ENCODE peak calls at places on chromosome 1, in four cellular contexts. K is IMR-90, H is gastrocnemius medialis, I is lung. A is an unnamed sample.

GRCh38 chr1:61082336-61083013 is at the start of gene NFIA:
- DNase-seq in I (peak; percentile 63), H (peak; percentile 79), K (peak; percentile 50), A (peak; percentile 79)

GRCh38 chr1:68401506-68401905 is 48.2 kb downstream of the RPE65 start:
- DNase-seq in I (no peak), H (no peak), K (no peak), A (no peak)

GRCh38 chr1:168613689-168614655 is 37.6 kb downstream of the XCL1 start:
- DNase-seq in K (no peak), I (no peak), H (peak; percentile 88), A (peak; percentile 18)

GRCh38 chr1:39711359-39712340 is 20.4 kb upstream of the HPCAL4 start:
- DNase-seq in K (peak; percentile 30), H (no peak), I (peak; percentile 7), A (peak; percentile 58)

GRCh38 chr1:197911857-197912696 is 5.1 kb upstream of the LHX9 start:
- DNase-seq in H (no peak), I (no peak), K (no peak), A (peak; percentile 9)

GRCh38 chr1:67748630-67749029 is 63.6 kb downstream of the GADD45A start:
- DNase-seq in K (peak; percentile 84), I (no peak), H (no peak), A (peak; percentile 87)

GRCh38 chr1:17260738-17261137 is 11.8 kb downstream of the PADI3 start:
- DNase-seq in H (no peak), K (no peak), I (no peak), A (no peak)

GRCh38 chr1:2344744-2345296 is 46.5 kb downstream of the MORN1 start:
- DNase-seq in K (no peak), I (no peak), H (no peak), A (no peak)

GRCh38 chr1:31505884-31506497 is 70.3 kb upstream of the TINAGL1 start:
- DNase-seq in H (no peak), I (no peak), K (peak; percentile 84), A (peak; percentile 74)

GRCh38 chr1:54460861-54461382 is 54.7 kb upstream of the SSBP3 start:
- DNase-seq in I (no peak), H (no peak), K (no peak), A (no peak)

GRCh38 chr1:184792450-184792969 is 37.9 kb upstream of the EDEM3 start:
- DNase-seq in H (peak; percentile 94), K (peak; percentile 99), I (peak; percentile 52), A (peak; percentile 97)

GRCh38 chr1:180244840-180245239 is 14.8 kb downstream of the LHX4 start:
- DNase-seq in I (no peak), H (no peak), K (no peak), A (no peak)

GRCh38 chr1:221435510-221435909 is 306.4 kb downstream of the DUSP10 start:
- DNase-seq in H (no peak), K (peak; percentile 83), I (no peak), A (peak; percentile 84)

GRCh38 chr1:26221094-26221493 is 12.9 kb upstream of the CEP85 start:
- DNase-seq in I (no peak), H (no peak), K (no peak), A (no peak)

GRCh38 chr1:30779294-30780071 is 21.9 kb upstream of the LAPTM5 start:
- DNase-seq in I (peak; percentile 89), K (peak; percentile 48), H (peak; percentile 76), A (peak; percentile 67)

GRCh38 chr1:42822833-42823392 is 5.7 kb upstream of the SVBP start:
- DNase-seq in I (no peak), H (no peak), K (peak; percentile 39), A (peak; percentile 58)

GRCh38 chr1:3902546-3902945 is 2.5 kb upstream of the C1orf174 start:
- DNase-seq in H (no peak), K (no peak), I (no peak), A (no peak)

GRCh38 chr1:3899776-3900149 is 309 bp downstream of the C1orf174 start:
- DNase-seq in H (no peak), K (no peak), I (no peak), A (no peak)

GRCh38 chr1:3900150-3900968 is at the start of gene C1orf174:
- DNase-seq in I (peak; percentile 93), K (peak; percentile 98), H (peak; percentile 97), A (peak; percentile 99)

GRCh38 chr1:3902111-3902511 is 2.0 kb upstream of the C1orf174 start:
- DNase-seq in H (no peak), I (no peak), K (no peak), A (no peak)

GRCh38 chr1:3900969-3901529 is 977 bp upstream of the C1orf174 start:
- DNase-seq in I (peak; percentile 97), K (peak; percentile 94), H (peak; percentile 99), A (peak; percentile 92)
- H3K4me3 ChIP-seq in I (peak overlapping the region; percentile 71), K (peak overlapping the region; percentile 60), H (peak overlapping the region; percentile 95), A (peak overlapping the region; percentile 93)

DNA sequence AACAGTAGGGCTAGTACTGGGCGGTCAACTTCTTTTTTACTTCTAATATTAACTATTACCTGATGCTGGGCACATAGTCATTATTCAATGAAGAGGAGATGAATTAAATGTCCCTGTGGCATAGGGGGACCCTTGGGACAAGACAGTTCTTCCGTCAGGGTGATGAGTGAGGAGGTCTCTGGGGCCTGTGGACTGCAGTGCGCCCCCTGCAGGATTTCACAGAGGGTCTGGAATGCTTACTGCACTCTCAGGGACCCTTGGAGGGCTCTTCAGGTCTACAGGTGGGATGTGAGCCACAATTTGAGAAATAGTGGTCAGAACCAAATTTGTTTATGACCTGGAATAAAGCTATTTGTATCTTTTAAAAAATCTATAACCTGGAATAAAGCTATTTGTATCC is 149.4 kb downstream of the FAM78B start:
- DNase-seq in I (no peak), H (no peak), K (no peak), A (no peak)
- TF ChIP-seq CTCF in I (no peak), H (no peak), K (no peak), A (no peak)

DNA sequence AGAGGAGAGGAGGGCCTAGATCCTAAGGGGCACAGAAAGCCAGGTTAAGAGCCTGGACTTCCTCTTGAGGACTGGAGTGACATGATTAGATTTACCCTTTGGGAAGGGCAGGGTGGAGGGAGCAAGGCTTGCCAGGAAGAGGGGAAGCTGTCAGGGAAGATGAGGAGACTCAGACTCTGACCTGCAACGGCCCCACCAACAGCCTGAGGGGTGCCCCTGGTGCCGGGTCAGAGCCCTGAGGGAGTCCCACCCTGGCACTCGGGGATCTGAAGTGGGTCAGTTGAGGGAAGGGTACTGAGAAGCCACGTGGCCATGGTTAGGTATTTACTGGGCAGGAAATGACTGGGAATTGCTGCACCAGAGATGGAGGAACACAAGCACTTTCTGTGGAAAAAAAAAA is 9.8 kb downstream of the ECE1 start:
- DNase-seq in K (no peak), I (no peak), H (no peak), A (no peak)
- H3K4me3 ChIP-seq in K (no peak overlapping the region), I (no peak overlapping the region), H (no peak overlapping the region), A (no peak overlapping the region)

GRCh38 chr1:59022199-59022598 is 238.4 kb upstream of the JUN start:
- DNase-seq in K (no peak), I (no peak), H (no peak), A (no peak)
- TF ChIP-seq CTCF in K (no peak), I (no peak), H (no peak), A (no peak)

GRCh38 chr1:235563513-235563912 is 59.3 kb upstream of the B3GALNT2 start:
- DNase-seq in I (no peak), H (no peak), K (no peak), A (no peak)

GRCh38 chr1:235567812-235568444 is 63.7 kb upstream of the B3GALNT2 start:
- DNase-seq in H (no peak), I (no peak), K (no peak), A (no peak)

GRCh38 chr1:235562589-235562988 is 58.3 kb upstream of the B3GALNT2 start:
- DNase-seq in H (no peak), I (no peak), K (no peak), A (no peak)

GRCh38 chr1:235566092-235566491 is 61.8 kb upstream of the B3GALNT2 start:
- DNase-seq in I (no peak), K (no peak), H (no peak), A (no peak)
- H3K4me3 ChIP-seq in I (no peak overlapping the region), K (no peak overlapping the region), H (no peak overlapping the region), A (no peak overlapping the region)

GRCh38 chr1:14415396-14415795 is 183.1 kb upstream of the KAZN start:
- DNase-seq in H (no peak), I (no peak), K (no peak), A (no peak)
- TF ChIP-seq CTCF in H (no peak), I (no peak), K (no peak), A (no peak)

DNA sequence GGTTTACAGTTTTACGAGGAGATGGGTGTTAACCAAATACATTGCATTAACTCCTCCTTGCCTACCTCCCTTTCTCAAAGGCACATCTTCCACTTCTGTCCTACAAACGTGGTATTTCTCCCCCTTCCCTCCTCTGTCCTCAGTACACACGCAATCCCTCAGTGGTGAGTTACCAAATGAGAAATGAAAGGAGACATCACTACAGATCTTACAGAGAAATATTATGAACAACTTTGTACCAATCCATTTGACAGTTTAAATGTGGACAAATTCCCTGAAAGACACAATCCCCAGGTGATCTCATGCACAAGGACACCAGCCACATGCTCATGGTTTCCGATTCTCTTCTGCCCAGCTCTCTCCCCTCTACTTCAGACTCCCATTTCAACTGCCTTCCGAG is 6.4 kb downstream of the LACTBL1 start:
- DNase-seq in K (no peak), H (no peak), I (no peak), A (no peak)
- H3K4me3 ChIP-seq in K (no peak overlapping the region), H (no peak overlapping the region), I (no peak overlapping the region), A (no peak overlapping the region)

A was measured in fibroblast of the aortic adventitia.